ENCODE peak calls at places on chromosomes 11 and 22, in five cellular contexts. Z is cardiac septum, R is tibial artery, E is EH, K is NCI-H1092 treated with DMSO at 0.1 percent for 48 hours. O is an unnamed sample.

GRCh38 chr11:2213890-2214526 is 42.4 kb upstream of the TH start:
- DNase-seq in Z (peak; percentile 41), R (no peak), E (no peak), K (no peak), O (no peak)

GRCh38 chr11:820655-821512 is 2.2 kb downstream of the PNPLA2 start:
- DNase-seq in Z (peak; percentile 94), R (peak; percentile 91), E (peak; percentile 83), K (no peak), O (no peak)

GRCh38 chr11:110501428-110501827 is 71.7 kb downstream of the FDX1 start:
- DNase-seq in Z (no peak), R (no peak), E (no peak), K (no peak), O (no peak)

GRCh38 chr11:112163875-112164521 is at the start of gene IL18:
- DNase-seq in Z (peak; percentile 79), R (peak; percentile 41), E (no peak), K (no peak), O (peak; percentile 42)

GRCh38 chr11:65915821-65916251 is 3.0 kb downstream of the C11orf68 start:
- DNase-seq in Z (peak; percentile 90), R (peak; percentile 93), E (peak; percentile 99), K (no peak), O (no peak)

GRCh38 chr11:117898059-117898458 is 21.6 kb upstream of the FXYD6 start:
- DNase-seq in Z (no peak), R (no peak), E (no peak), K (no peak), O (no peak)

GRCh38 chr22:33577862-33578411 is 342.3 kb downstream of the LARGE1 start:
- DNase-seq in Z (no peak), R (no peak), E (no peak), K (no peak), O (peak; percentile 17)

GRCh38 chr11:31903225-31904074 is 92.3 kb upstream of the PAX6 start:
- DNase-seq in Z (no peak), R (no peak), E (no peak), K (no peak), O (no peak)

GRCh38 chr22:48654492-48654891 is 1173.2 kb downstream of the BRD1 start:
- DNase-seq in Z (no peak), R (no peak), E (no peak), K (no peak), O (no peak)

GRCh38 chr22:48101704-48102103 is 1339.3 kb downstream of the TBC1D22A start:
- DNase-seq in Z (peak; percentile 53), R (no peak), E (no peak), K (no peak), O (no peak)

GRCh38 chr11:65260756-65261590 is 789 bp upstream of the POLA2 start:
- DNase-seq in Z (no peak), R (no peak), E (no peak), K (no peak), O (no peak)

GRCh38 chr22:37546436-37547248 is 13.6 kb upstream of the CDC42EP1 start:
- DNase-seq in Z (peak; percentile 78), R (peak; percentile 67), E (peak; percentile 88), K (no peak), O (no peak)

GRCh38 chr11:39786682-39787081 is 1672.8 kb downstream of the LRRC4C start:
- DNase-seq in Z (no peak), R (no peak), E (no peak), K (no peak), O (no peak)

GRCh38 chr22:42154293-42154692 is 23.7 kb upstream of the CYP2D6 start:
- DNase-seq in Z (no peak), R (no peak), E (no peak), K (no peak), O (no peak)

GRCh38 chr11:12430912-12431311 is 53.5 kb downstream of the PARVA start:
- DNase-seq in Z (no peak), R (peak; percentile 90), E (peak; percentile 84), K (no peak), O (no peak)

GRCh38 chr22:23915230-23915754 is 21.1 kb downstream of the MIF start:
- DNase-seq in Z (no peak), R (no peak), E (no peak), K (no peak), O (no peak)

GRCh38 chr11:6389921-6390717 is at the start of gene SMPD1:
- DNase-seq in Z (peak; percentile 98), R (peak; percentile 95), E (peak; percentile 90), K (peak; percentile 88), O (peak; percentile 91)

GRCh38 chr11:11845551-11845950 is 3.8 kb downstream of the USP47 start:
- DNase-seq in Z (no peak), R (no peak), E (peak; percentile 72), K (no peak), O (no peak)

GRCh38 chr11:19982761-19983495 is 177.3 kb downstream of the DBX1 start:
- DNase-seq in Z (no peak), R (no peak), E (no peak), K (no peak), O (no peak)

GRCh38 chr22:29121124-29121523 is 48.3 kb downstream of the KREMEN1 start:
- DNase-seq in Z (no peak), R (no peak), E (no peak), K (no peak), O (no peak)

GRCh38 chr11:63768232-63769043 is at the start of gene ZFTA:
- DNase-seq in Z (peak; percentile 85), R (no peak), E (peak; percentile 74), K (peak; percentile 61), O (no peak)

GRCh38 chr11:60950933-60951610 is 904 bp downstream of the SLC15A3 start:
- DNase-seq in Z (no peak), R (peak; percentile 54), E (peak; percentile 14), K (no peak), O (no peak)

GRCh38 chr22:29702931-29703594 is 16.7 kb upstream of the CABP7 start:
- DNase-seq in Z (no peak), R (no peak), E (no peak), K (peak; percentile 70), O (no peak)

O was measured in HuH-7.